ENCODE peak calls at places on chromosome 14, in four cellular contexts. Z is astrocyte of the cerebellum, L is brain microvascular endothelial cell, Y is ovary. M is an unnamed sample.

GRCh38 chr14:87149583-87150354 is 843.2 kb downstream of the GALC start:
- DNase-seq in Z (peak; percentile 43), Y (no peak), L (no peak), M (peak; percentile 68)

GRCh38 chr14:50023671-50024490 is 92.5 kb downstream of the VCPKMT start:
- DNase-seq in Z (peak; percentile 89), L (peak; percentile 53), Y (no peak), M (peak; percentile 59)

GRCh38 chr14:91997492-91997891 is 42.4 kb downstream of the TRIP11 start:
- DNase-seq in L (peak; percentile 14), Z (no peak), Y (no peak), M (no peak)

GRCh38 chr14:29548948-29549370 is 378.7 kb downstream of the PRKD1 start:
- DNase-seq in Y (no peak), Z (peak; percentile 60), L (peak; percentile 27), M (peak; percentile 38)

GRCh38 chr14:92729632-92730358 is 18.6 kb downstream of the LGMN start:
- DNase-seq in Y (no peak), L (peak; percentile 87), Z (peak; percentile 91), M (peak; percentile 59)

GRCh38 chr14:88245321-88245720 is 77.7 kb downstream of the KCNK10 start:
- DNase-seq in L (no peak), Y (no peak), Z (no peak), M (no peak)

GRCh38 chr14:72745991-72746980 is 147.6 kb downstream of the DPF3 start:
- DNase-seq in Z (peak; percentile 32), L (peak; percentile 64), Y (no peak), M (peak; percentile 69)

GRCh38 chr14:94767321-94767878 is 2.5 kb downstream of the GSC start:
- DNase-seq in L (no peak), Z (no peak), Y (no peak), M (no peak)

GRCh38 chr14:63717704-63718103 is 10.2 kb downstream of the SGPP1 start:
- DNase-seq in Y (no peak), Z (no peak), L (no peak), M (no peak)

GRCh38 chr14:73784065-73784987 is 67.3 kb upstream of the PTGR2 start:
- DNase-seq in Z (no peak), Y (no peak), L (no peak), M (no peak)

GRCh38 chr14:24784981-24785380 is 151.0 kb upstream of the GZMB start:
- DNase-seq in Z (no peak), Y (no peak), L (no peak), M (no peak)

GRCh38 chr14:68307769-68308168 is 485.1 kb downstream of the ZFP36L1 start:
- DNase-seq in Y (no peak), L (no peak), Z (no peak), M (no peak)

GRCh38 chr14:62645649-62646048 is 399.6 kb downstream of the KCNH5 start:
- DNase-seq in Z (peak; percentile 26), L (no peak), Y (no peak), M (no peak)

GRCh38 chr14:99230271-99231141 is 41.5 kb downstream of the BCL11B start:
- DNase-seq in Y (no peak), Z (no peak), L (no peak), M (no peak)

GRCh38 chr14:60641722-60642269 is 7.5 kb downstream of the SIX1 start:
- DNase-seq in L (no peak), Z (no peak), Y (no peak), M (no peak)

GRCh38 chr14:69052181-69052601 is 73.1 kb upstream of the ACTN1 start:
- DNase-seq in Z (no peak), Y (no peak), L (no peak), M (no peak)

DNA sequence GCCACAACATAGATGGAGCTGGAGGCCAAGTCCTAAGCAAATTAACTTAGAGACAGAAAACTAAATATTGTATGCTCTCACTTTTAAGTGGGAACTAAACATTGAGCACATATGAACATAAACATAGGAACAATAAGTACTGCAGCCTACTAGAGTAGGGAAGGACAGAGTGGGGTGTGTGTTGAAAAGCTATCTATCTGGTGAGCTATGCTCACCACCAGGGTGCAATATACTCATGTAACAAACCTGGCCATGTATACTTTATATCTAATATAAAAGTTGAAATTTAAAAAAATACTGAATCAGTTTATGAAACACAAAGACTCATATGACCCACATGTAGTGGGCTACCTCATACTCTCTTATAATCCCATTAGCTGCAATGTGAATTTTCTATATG is 1305.0 kb downstream of the LRFN5 start:
- DNase-seq in Z (no peak), Y (no peak), L (no peak), M (no peak)
- TF ChIP-seq CTCF in Z (no peak), Y (no peak), L (peak; percentile 40), M (no peak)

GRCh38 chr14:22812744-22813143 is 2.5 kb downstream of the SLC7A7 start:
- DNase-seq in Y (no peak), L (no peak), Z (no peak), M (no peak)
- TF ChIP-seq CTCF in Y (no peak), L (peak; percentile 32), Z (no peak), M (no peak)

GRCh38 chr14:75307700-75308379 is 29.2 kb downstream of the FOS start:
- DNase-seq in L (peak; percentile 73), Z (peak; percentile 74), Y (peak; percentile 89), M (no peak)
- TF ChIP-seq CTCF in L (peak; percentile 97), Z (peak; percentile 91), Y (peak; percentile 40), M (peak; percentile 99)

GRCh38 chr14:54725998-54726397 is 159.1 kb downstream of the SAMD4A start:
- DNase-seq in L (no peak), Y (no peak), Z (no peak), M (no peak)

GRCh38 chr14:54724123-54724522 is 157.2 kb downstream of the SAMD4A start:
- DNase-seq in Y (no peak), L (no peak), Z (no peak), M (no peak)

GRCh38 chr14:54719406-54719805 is 152.5 kb downstream of the SAMD4A start:
- DNase-seq in L (no peak), Z (no peak), Y (no peak), M (no peak)

GRCh38 chr14:54724772-54725325 is 157.9 kb downstream of the SAMD4A start:
- DNase-seq in Y (no peak), Z (no peak), L (no peak), M (no peak)

GRCh38 chr14:54722791-54723432 is 156.0 kb downstream of the SAMD4A start:
- DNase-seq in Y (no peak), L (peak; percentile 32), Z (peak; percentile 33), M (no peak)
- TF ChIP-seq CTCF in Y (no peak), L (peak; percentile 61), Z (peak; percentile 58), M (peak; percentile 27)

GRCh38 chr14:70585221-70585620 is 15.2 kb downstream of the MED6 start:
- DNase-seq in L (no peak), Z (no peak), Y (no peak), M (no peak)
- TF ChIP-seq CTCF in L (peak; percentile 46), Z (peak; percentile 15), Y (no peak), M (no peak)

GRCh38 chr14:77761205-77761931 is 412 bp upstream of the SNW1 start:
- DNase-seq in Z (peak; percentile 16), Y (peak; percentile 28), L (peak; percentile 94), M (no peak)
- TF ChIP-seq CTCF in Z (peak; percentile 28), Y (no peak), L (peak; percentile 37), M (peak; percentile 40)

DNA sequence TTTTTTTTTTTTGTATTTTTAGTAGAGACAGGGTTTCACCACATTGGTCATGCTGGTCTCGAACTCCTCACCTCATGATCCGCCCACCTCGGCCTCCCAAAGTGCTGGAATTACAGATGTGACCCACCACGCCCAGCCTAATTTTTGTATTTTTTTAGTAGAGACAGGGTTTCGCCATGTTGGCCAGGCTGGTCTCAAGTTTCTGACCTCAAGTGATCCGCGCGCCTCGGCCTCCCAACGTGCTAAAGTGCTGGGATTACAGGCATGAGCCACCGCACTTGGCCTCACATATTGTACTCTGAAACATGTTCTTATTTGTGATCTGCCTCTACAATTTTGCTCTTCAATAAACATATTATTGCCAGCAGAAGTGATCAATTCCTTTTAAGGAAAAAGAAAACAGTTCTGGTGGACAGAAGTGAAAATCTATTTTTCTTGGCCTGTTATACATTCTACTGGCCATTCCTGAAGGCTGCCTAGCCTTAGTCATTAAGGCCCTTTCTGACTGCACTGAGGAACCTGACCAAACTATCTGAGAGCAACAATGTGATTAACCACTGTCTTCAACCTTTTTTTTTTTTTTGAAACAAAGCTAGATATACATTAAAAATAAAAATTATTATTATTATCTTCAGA is 36.1 kb downstream of the SNX6 start:
- DNase-seq in Y (no peak), L (peak; percentile 82), Z (peak; percentile 39), M (no peak)
- TF ChIP-seq CTCF in Y (no peak), L (no peak), Z (no peak), M (no peak)

GRCh38 chr14:104096751-104097700 is 11.5 kb downstream of the ASPG start:
- DNase-seq in Y (no peak), L (no peak), Z (no peak), M (no peak)
- TF ChIP-seq CTCF in Y (no peak), L (peak; percentile 22), Z (no peak), M (no peak)

GRCh38 chr14:39956372-39956771 is 524.1 kb upstream of the FBXO33 start:
- DNase-seq in Z (no peak), L (no peak), Y (no peak), M (no peak)
- TF ChIP-seq CTCF in Z (no peak), L (no peak), Y (no peak), M (no peak)

DNA sequence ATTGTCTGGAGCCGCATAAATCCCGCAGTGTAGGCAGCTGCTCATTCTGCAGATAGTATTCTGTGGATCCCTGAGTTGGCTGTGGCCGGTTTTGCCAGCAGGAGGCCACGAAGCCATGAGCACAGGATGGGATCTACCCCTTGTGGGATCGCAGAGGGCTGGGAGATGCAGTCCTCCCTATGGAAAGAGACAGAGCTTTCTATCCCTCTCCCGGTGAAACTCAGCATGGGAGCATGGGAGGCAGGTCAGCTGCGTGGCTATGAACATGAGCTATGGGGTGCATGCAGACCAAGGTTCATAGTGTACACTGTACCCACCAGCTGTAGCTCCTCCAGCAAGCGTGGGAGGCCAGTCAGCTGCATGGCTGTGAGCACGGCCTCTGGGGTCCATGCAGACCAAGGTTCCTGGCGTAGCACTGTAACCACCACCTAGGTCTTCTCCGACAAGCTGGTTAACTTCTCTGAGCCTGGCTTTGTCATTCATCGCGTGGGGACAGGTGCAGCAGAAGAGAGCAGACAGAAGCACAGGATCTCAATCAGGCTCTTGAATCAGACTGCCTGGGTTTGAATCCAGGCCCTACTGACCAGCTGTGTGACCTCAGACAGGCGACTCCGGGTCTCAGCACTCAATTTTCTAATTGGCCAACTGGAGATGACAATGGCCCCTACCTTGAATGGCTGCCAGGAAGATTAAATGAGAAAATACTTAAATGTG is 5.9 kb downstream of the BDKRB1 start:
- DNase-seq in Y (no peak), Z (no peak), L (no peak), M (no peak)
- TF ChIP-seq CTCF in Y (no peak), Z (no peak), L (no peak), M (no peak)